ENCODE peak calls at places on chromosomes 6 and 20, in five cellular contexts. L is K562, Q is HepG2, N is GM12878, V is H1. Y is an unnamed sample.

GRCh38 chr6:131001113-131001776 is 61.8 kb downstream of the EPB41L2 start:
- DNase-seq in L (no peak), Q (no peak), N (no peak), V (no peak), Y (no peak)

GRCh38 chr20:40493071-40493470 is 196.0 kb downstream of the MAFB start:
- DNase-seq in L (no peak), Q (no peak), N (no peak), V (no peak), Y (no peak)

GRCh38 chr6:49528571-49528970 is 21.9 kb upstream of the C6orf141 start:
- DNase-seq in L (no peak), Q (no peak), N (no peak), V (no peak), Y (no peak)

GRCh38 chr6:45473121-45473967 is 95.6 kb upstream of the SUPT3H start:
- DNase-seq in L (no peak), Q (no peak), N (no peak), V (no peak), Y (no peak)

GRCh38 chr6:142014515-142014914 is 118.2 kb upstream of the GJE1 start:
- DNase-seq in L (no peak), Q (no peak), N (no peak), V (no peak), Y (peak)

GRCh38 chr6:129637340-129638054 is 72.5 kb downstream of the ARHGAP18 start:
- DNase-seq in L (no peak), Q (peak), N (no peak), V (no peak), Y (no peak)

GRCh38 chr20:59004763-59005522 is 2.1 kb downstream of the CTSZ start:
- DNase-seq in L (no peak), Q (peak), N (peak), V (no peak), Y (no peak)

GRCh38 chr6:2914318-2914660 is 11.2 kb upstream of the SERPINB9 start:
- DNase-seq in L (no peak), Q (no peak), N (no peak), V (no peak), Y (no peak)

GRCh38 chr6:137432054-137432545 is 62.1 kb downstream of the OLIG3 start:
- DNase-seq in L (no peak), Q (no peak), N (peak), V (no peak), Y (no peak)

GRCh38 chr6:45423111-45423900 is 45.6 kb upstream of the SUPT3H start:
- DNase-seq in L (no peak), Q (no peak), N (no peak), V (peak), Y (no peak)

GRCh38 chr6:111750753-111751684 is 122.2 kb downstream of the FYN start:
- DNase-seq in L (no peak), Q (no peak), N (no peak), V (peak), Y (no peak)

GRCh38 chr6:14316911-14317535 is 199.5 kb downstream of the CD83 start:
- DNase-seq in L (no peak), Q (no peak), N (no peak), V (no peak), Y (no peak)

GRCh38 chr6:157813191-157813590 is 9.9 kb upstream of the SNX9 start:
- DNase-seq in L (no peak), Q (no peak), N (no peak), V (no peak), Y (no peak)

GRCh38 chr6:133435065-133435728 is 194.0 kb downstream of the EYA4 start:
- DNase-seq in L (no peak), Q (no peak), N (no peak), V (no peak), Y (no peak)

GRCh38 chr20:51134405-51134804 is 111.5 kb upstream of the KCNG1 start:
- DNase-seq in L (no peak), Q (no peak), N (no peak), V (no peak), Y (no peak)

GRCh38 chr6:2480267-2480966 is 235.0 kb upstream of the GMDS start:
- DNase-seq in L (no peak), Q (no peak), N (no peak), V (no peak), Y (no peak)

GRCh38 chr6:15739867-15740266 is 77.0 kb upstream of the DTNBP1 start:
- DNase-seq in L (no peak), Q (no peak), N (no peak), V (no peak), Y (no peak)

GRCh38 chr6:30037182-30037788 is 23.8 kb upstream of the POLR1H start:
- DNase-seq in L (peak), Q (peak), N (no peak), V (no peak), Y (no peak)

GRCh38 chr20:41862023-41862422 is 243.8 kb upstream of the CHD6 start:
- DNase-seq in L (no peak), Q (no peak), N (no peak), V (peak), Y (no peak)

GRCh38 chr6:135185483-135185882 is 4.4 kb downstream of the MYB start:
- DNase-seq in L (no peak), Q (no peak), N (no peak), V (no peak), Y (no peak)

GRCh38 chr6:113122060-113122459 is 735.1 kb upstream of the MARCKS start:
- DNase-seq in L (no peak), Q (peak), N (no peak), V (no peak), Y (peak)

GRCh38 chr6:113073611-113074191 is 726.6 kb downstream of the RFPL4B start:
- DNase-seq in L (no peak), Q (no peak), N (no peak), V (no peak), Y (no peak)

GRCh38 chr20:21707267-21707666 is 1.8 kb downstream of the PAX1 start:
- DNase-seq in L (no peak), Q (no peak), N (no peak), V (no peak), Y (no peak)

GRCh38 chr20:1225263-1225728 is 548 bp upstream of the RAD21L1 start:
- DNase-seq in L (no peak), Q (peak), N (no peak), V (peak), Y (no peak)

GRCh38 chr6:36577298-36577697 is 16.9 kb upstream of the SRSF3 start:
- DNase-seq in L (peak), Q (peak), N (no peak), V (no peak), Y (peak)

GRCh38 chr6:4924872-4925271 is 79.0 kb downstream of the RPP40 start:
- DNase-seq in L (no peak), Q (no peak), N (no peak), V (no peak), Y (no peak)

GRCh38 chr20:60046011-60046413 is 87.8 kb downstream of the CDH26 start:
- DNase-seq in L (no peak), Q (no peak), N (no peak), V (no peak), Y (no peak)

GRCh38 chr6:93423542-93423941 is 4.2 kb upstream of the EPHA7 start:
- DNase-seq in L (no peak), Q (peak), N (no peak), V (peak), Y (peak)

GRCh38 chr6:57135885-57136284 is 36.2 kb upstream of the BAG2 start:
- DNase-seq in L (no peak), Q (no peak), N (no peak), V (no peak), Y (no peak)

GRCh38 chr6:57127763-57128162 is 37.8 kb downstream of the ZNF451 start:
- DNase-seq in L (no peak), Q (peak), N (no peak), V (no peak), Y (no peak)

GRCh38 chr6:57134954-57135353 is 37.2 kb upstream of the BAG2 start:
- DNase-seq in L (no peak), Q (no peak), N (no peak), V (no peak), Y (no peak)

GRCh38 chr6:57130784-57131183 is 40.8 kb downstream of the ZNF451 start:
- DNase-seq in L (no peak), Q (no peak), N (no peak), V (no peak), Y (no peak)
- TF ChIP-seq ZNF274 in L (no peak), Q (no peak), N (no peak), V (no peak), Y (no peak)

GRCh38 chr6:39353698-39354315 is 31.3 kb upstream of the KCNK16 start:
- DNase-seq in L (no peak), Q (no peak), N (no peak), V (no peak), Y (no peak)
- TF ChIP-seq POLR2A in L (no peak), Q (no peak), N (no peak), V (no peak), Y (no peak)

DNA sequence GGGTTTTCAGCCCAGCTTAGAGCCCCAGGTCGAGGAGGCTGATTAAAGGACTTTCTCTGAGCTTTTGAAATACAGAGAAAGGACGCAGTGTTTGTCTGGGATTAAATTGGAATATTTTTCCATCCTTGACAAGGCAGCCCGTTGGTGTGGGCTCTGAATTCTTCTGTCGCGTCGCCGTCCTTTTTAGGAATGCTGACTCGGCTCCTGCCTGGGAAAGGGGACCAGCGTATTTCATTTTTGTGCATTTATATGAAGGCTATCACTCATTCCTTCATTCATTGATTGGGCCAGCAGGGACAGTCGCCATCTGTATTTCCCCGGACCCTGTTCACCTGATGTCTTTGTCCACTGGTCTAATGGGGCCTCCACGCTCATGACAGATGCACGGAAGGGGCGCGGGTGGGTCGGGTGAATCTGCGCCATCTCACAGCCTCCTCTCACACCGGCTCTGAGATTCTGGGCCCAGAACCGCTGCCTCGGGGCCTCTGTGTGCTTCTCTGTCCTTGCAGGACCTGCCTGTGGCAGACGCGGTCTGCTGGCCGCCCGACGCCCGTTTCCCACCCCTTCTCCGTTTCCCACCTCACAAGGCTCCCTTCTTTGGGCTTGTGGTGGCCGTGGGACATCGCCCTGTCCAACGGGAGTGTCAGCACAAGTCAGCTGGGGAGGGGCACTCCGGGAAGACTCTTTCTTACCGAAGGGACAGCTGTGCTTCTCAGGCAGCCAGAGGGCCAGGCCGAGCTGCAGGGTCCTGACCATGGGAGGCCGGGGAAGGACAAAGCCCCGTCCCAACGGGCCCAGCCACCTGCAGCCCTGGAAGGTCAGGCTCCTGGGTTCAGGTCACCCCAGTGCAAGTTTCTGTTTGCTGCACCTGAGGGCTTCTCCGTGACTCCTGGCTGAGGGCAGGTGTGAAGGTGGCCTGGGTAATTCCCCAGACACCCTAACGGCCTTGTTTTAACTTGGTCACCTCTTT is 157.3 kb downstream of the TAF4 start:
- DNase-seq in L (no peak), Q (no peak), N (no peak), V (no peak), Y (no peak)
- TF ChIP-seq ZNF274 in L (no peak), Q (no peak), N (no peak), V (no peak), Y (no peak)

GRCh38 chr6:35302604-35303218 is 5.1 kb downstream of the DEF6 start:
- DNase-seq in L (peak), Q (no peak), N (peak), V (peak), Y (peak)
- TF ChIP-seq POLR2A in L (peak), Q (no peak), N (peak), V (no peak), Y (no peak)

Y was measured in HCT116.